ENCODE peak calls at places on chromosome 10, in seven cellular contexts. B, A, C, F, Z, R and X are unnamed samples.

GRCh38 chr10:132446661-132447445 is 49.9 kb downstream of the PWWP2B start:
- DNase-seq in C (peak; percentile 75), Z (peak; percentile 58), A (peak; percentile 67), B (peak; percentile 78), F (peak; percentile 26), R (peak; percentile 55), X (peak; percentile 50)

GRCh38 chr10:3636356-3637181 is 148.4 kb downstream of the KLF6 start:
- DNase-seq in A (no peak), Z (no peak), C (no peak), F (no peak), R (no peak), B (no peak), X (no peak)

GRCh38 chr10:116316533-116316932 is 7.7 kb upstream of the CCDC172 start:
- DNase-seq in C (no peak), F (no peak), R (no peak), Z (no peak), B (no peak), A (no peak), X (no peak)

GRCh38 chr10:102906507-102906906 is 11.6 kb upstream of the CNNM2 start:
- DNase-seq in C (no peak), F (no peak), B (no peak), R (no peak), A (no peak), Z (no peak), X (no peak)

GRCh38 chr10:70648427-70648826 is 23.9 kb upstream of the ADAMTS14 start:
- DNase-seq in R (no peak), Z (no peak), C (no peak), A (no peak), F (no peak), B (no peak), X (no peak)

GRCh38 chr10:129864601-129865126 is 99.4 kb downstream of the EBF3 start:
- DNase-seq in Z (no peak), R (no peak), F (no peak), B (no peak), C (no peak), A (no peak), X (no peak)

GRCh38 chr10:88661018-88661417 is 3.2 kb upstream of the LIPF start:
- DNase-seq in R (no peak), A (no peak), F (no peak), B (no peak), Z (peak; percentile 34), C (no peak), X (no peak)

GRCh38 chr10:80599424-80599847 is 61.7 kb downstream of the SH2D4B start:
- DNase-seq in A (no peak), F (no peak), B (peak; percentile 20), R (peak; percentile 69), Z (peak; percentile 53), C (peak; percentile 81), X (peak; percentile 48)

GRCh38 chr10:122782911-122783310 is 62.7 kb downstream of the CUZD1 start:
- DNase-seq in Z (no peak), F (no peak), A (no peak), B (no peak), C (no peak), R (no peak), X (no peak)

GRCh38 chr10:34474060-34474376 is 341.1 kb downstream of the PARD3 start:
- DNase-seq in Z (peak; percentile 15), A (no peak), R (no peak), C (no peak), B (no peak), F (no peak), X (peak; percentile 86)

GRCh38 chr10:33258951-33259350 is 75.5 kb downstream of the NRP1 start:
- DNase-seq in C (no peak), Z (peak; percentile 80), F (no peak), B (no peak), A (no peak), R (no peak), X (peak; percentile 84)

GRCh38 chr10:110305767-110306451 is 1.2 kb upstream of the SMNDC1 start:
- DNase-seq in F (no peak), A (peak; percentile 79), C (peak; percentile 68), Z (peak; percentile 85), R (peak; percentile 44), B (peak; percentile 30), X (peak; percentile 96)

GRCh38 chr10:129163536-129163935 is 303.5 kb upstream of the MGMT start:
- DNase-seq in F (no peak), R (no peak), Z (no peak), C (no peak), B (no peak), A (no peak), X (no peak)

GRCh38 chr10:63423489-63423888 is 42.3 kb downstream of the JMJD1C start:
- DNase-seq in A (no peak), B (no peak), C (no peak), Z (no peak), R (no peak), F (no peak), X (no peak)

GRCh38 chr10:119897366-119897765 is 4.8 kb downstream of the SEC23IP start:
- DNase-seq in R (no peak), B (no peak), C (no peak), A (no peak), Z (no peak), F (no peak), X (no peak)

GRCh38 chr10:35042783-35043182 is 47.4 kb downstream of the CUL2 start:
- DNase-seq in B (no peak), R (no peak), Z (no peak), A (no peak), C (no peak), F (no peak), X (no peak)

GRCh38 chr10:28991738-28992270 is 297.1 kb upstream of the LYZL1 start:
- DNase-seq in A (peak; percentile 8), Z (peak; percentile 78), F (no peak), R (peak; percentile 68), C (peak; percentile 20), B (peak; percentile 29), X (peak; percentile 71)

GRCh38 chr10:113820507-113820906 is 33.4 kb downstream of the DCLRE1A start:
- DNase-seq in Z (peak; percentile 2), B (no peak), C (no peak), R (peak; percentile 59), F (no peak), A (no peak), X (no peak)

GRCh38 chr10:79443338-79444242 is 1.8 kb downstream of the ZCCHC24 start:
- DNase-seq in R (no peak), Z (no peak), C (no peak), A (no peak), F (no peak), B (no peak), X (peak; percentile 47)

GRCh38 chr10:103427866-103428265 is 24.3 kb downstream of the CALHM2 start:
- DNase-seq in F (no peak), R (no peak), Z (no peak), B (no peak), A (no peak), C (no peak), X (peak; percentile 22)

GRCh38 chr10:5136468-5137087 is 42.4 kb downstream of the AKR1C3 start:
- DNase-seq in C (no peak), B (no peak), Z (no peak), A (no peak), F (no peak), R (no peak), X (no peak)

GRCh38 chr10:24184455-24184854 is 24.5 kb upstream of the KIAA1217 start:
- DNase-seq in Z (no peak), C (no peak), B (no peak), A (no peak), F (no peak), R (no peak), X (no peak)